ENCODE peak calls at places on chromosomes 5 and 9, in eight cellular contexts. B is fibroblast of pulmonary artery, L is A549, R is AG09309, H is GM12878, E is lower leg skin, W is breast epithelium, Z is Peyer's patch. N is an unnamed sample.

GRCh38 chr9:111974092-111974681 is 77.6 kb downstream of the UGCG start:
- DNase-seq in Z (peak), H (no peak), L (no peak), W (no peak), B (peak), R (peak), E (peak), N (no peak)

GRCh38 chr9:127360829-127361228 is 36.1 kb upstream of the SLC2A8 start:
- DNase-seq in B (peak), H (no peak), R (no peak), E (no peak), W (no peak), L (peak), Z (peak), N (no peak)

GRCh38 chr9:98823666-98824334 is 16.3 kb downstream of the GALNT12 start:
- DNase-seq in W (no peak), Z (peak), R (no peak), L (no peak), E (peak), B (no peak), H (no peak), N (no peak)

GRCh38 chr5:117103703-117104102 is 529.1 kb upstream of the SEMA6A start:
- DNase-seq in H (no peak), L (no peak), Z (no peak), E (no peak), R (no peak), W (no peak), B (no peak), N (no peak)

GRCh38 chr9:137297060-137297664 is 4.9 kb downstream of the NRARP start:
- DNase-seq in E (no peak), W (no peak), B (no peak), L (no peak), H (no peak), Z (no peak), R (no peak), N (no peak)

GRCh38 chr5:157740211-157740610 is 3.3 kb upstream of the LSM11 start:
- DNase-seq in B (no peak), R (no peak), W (no peak), H (no peak), E (no peak), L (peak), Z (no peak), N (no peak)

GRCh38 chr5:107217721-107218130 is 453.0 kb downstream of the EFNA5 start:
- DNase-seq in E (peak), L (no peak), B (no peak), W (peak), Z (no peak), H (no peak), R (no peak), N (no peak)

GRCh38 chr9:70421272-70422180 is 7.1 kb upstream of the KLF9 start:
- DNase-seq in E (no peak), R (no peak), B (peak), Z (peak), H (no peak), W (no peak), L (no peak), N (no peak)

GRCh38 chr9:129544766-129545165 is 76.1 kb downstream of the C9orf50 start:
- DNase-seq in R (peak), Z (no peak), B (no peak), L (no peak), H (no peak), W (no peak), E (no peak), N (no peak)

GRCh38 chr9:1051286-1052118 is 1.3 kb downstream of the DMRT2 start:
- DNase-seq in L (peak), R (no peak), B (no peak), H (no peak), Z (no peak), W (no peak), E (peak), N (no peak)

GRCh38 chr9:17789316-17789715 is 210.4 kb downstream of the SH3GL2 start:
- DNase-seq in Z (no peak), E (no peak), W (no peak), H (no peak), R (no peak), B (no peak), L (no peak), N (no peak)

GRCh38 chr9:17799383-17799782 is 220.5 kb downstream of the SH3GL2 start:
- DNase-seq in H (no peak), W (no peak), Z (no peak), L (no peak), R (no peak), E (no peak), B (peak), N (no peak)

GRCh38 chr9:17795708-17796107 is 216.8 kb downstream of the SH3GL2 start:
- DNase-seq in W (no peak), Z (no peak), L (no peak), B (no peak), E (no peak), H (no peak), R (no peak), N (no peak)

GRCh38 chr9:17793713-17794622 is 215.1 kb downstream of the SH3GL2 start:
- DNase-seq in E (no peak), W (no peak), H (no peak), R (no peak), Z (no peak), B (peak), L (peak), N (no peak)
- TF ChIP-seq CTCF in E (no peak), W (no peak), H (peak), R (peak), Z (no peak), B (peak), L (peak), N (no peak)

DNA sequence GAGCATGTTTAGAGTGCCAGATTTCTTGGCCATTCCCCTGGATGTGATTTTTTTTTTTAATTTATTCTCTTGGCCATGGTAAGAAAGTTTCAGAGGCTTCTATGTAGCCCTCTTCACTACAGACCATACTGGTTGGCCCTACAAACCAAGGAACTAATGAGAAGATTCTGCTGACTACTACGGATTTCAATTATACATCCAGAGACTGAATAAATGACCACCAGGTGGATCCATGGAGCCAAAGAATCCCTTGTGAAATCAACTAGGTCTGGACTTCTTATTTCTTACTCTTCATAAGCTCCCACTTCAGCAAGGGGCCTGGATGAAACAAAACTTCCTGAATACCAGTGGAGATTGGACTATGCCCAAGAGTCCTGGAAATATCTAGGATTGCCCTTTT is 27.6 kb downstream of the ZNF622 start:
- DNase-seq in E (no peak), W (no peak), B (peak), Z (no peak), R (no peak), H (no peak), L (peak), N (no peak)
- TF ChIP-seq CTCF in E (no peak), W (no peak), B (peak), Z (no peak), R (peak), H (no peak), L (peak), N (no peak)

GRCh38 chr5:160363122-160363521 is 7.3 kb downstream of the C1QTNF2 start:
- DNase-seq in L (no peak), E (no peak), W (no peak), B (no peak), R (no peak), H (no peak), Z (no peak), N (no peak)

GRCh38 chr5:160357861-160358411 is 12.5 kb downstream of the C1QTNF2 start:
- DNase-seq in B (no peak), L (no peak), W (no peak), H (no peak), Z (no peak), E (no peak), R (no peak), N (no peak)

GRCh38 chr5:160359816-160360215 is 10.6 kb downstream of the C1QTNF2 start:
- DNase-seq in H (no peak), E (no peak), R (no peak), L (no peak), B (no peak), W (peak), Z (no peak), N (no peak)

GRCh38 chr5:160361624-160362023 is 8.8 kb downstream of the C1QTNF2 start:
- DNase-seq in E (no peak), W (no peak), R (no peak), B (no peak), H (no peak), L (no peak), Z (no peak), N (no peak)

DNA sequence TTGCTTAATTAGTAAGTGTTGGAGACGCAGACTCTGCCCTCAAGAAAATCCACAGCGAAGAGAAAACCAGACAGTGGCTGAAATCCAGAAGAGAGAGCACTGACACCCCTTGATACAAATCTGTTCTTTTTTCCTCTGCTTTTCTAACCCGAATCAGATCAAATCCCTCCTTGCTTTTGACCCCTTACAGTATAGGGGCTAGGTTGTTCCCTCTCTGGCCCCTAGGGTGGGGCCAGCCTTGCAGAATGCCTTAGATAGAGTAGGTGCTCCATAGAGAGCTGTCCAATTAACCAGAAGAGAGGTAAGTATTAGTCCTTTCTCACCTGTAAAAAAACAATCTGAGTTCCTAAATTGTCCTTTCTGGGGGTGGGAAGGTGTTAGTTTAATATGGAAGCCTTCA is 10.1 kb downstream of the C1QTNF2 start:
- DNase-seq in W (no peak), R (no peak), E (no peak), L (no peak), H (no peak), Z (no peak), B (no peak), N (no peak)
- TF ChIP-seq CTCF in W (no peak), R (no peak), E (no peak), L (no peak), H (no peak), Z (no peak), B (no peak), N (no peak)

DNA sequence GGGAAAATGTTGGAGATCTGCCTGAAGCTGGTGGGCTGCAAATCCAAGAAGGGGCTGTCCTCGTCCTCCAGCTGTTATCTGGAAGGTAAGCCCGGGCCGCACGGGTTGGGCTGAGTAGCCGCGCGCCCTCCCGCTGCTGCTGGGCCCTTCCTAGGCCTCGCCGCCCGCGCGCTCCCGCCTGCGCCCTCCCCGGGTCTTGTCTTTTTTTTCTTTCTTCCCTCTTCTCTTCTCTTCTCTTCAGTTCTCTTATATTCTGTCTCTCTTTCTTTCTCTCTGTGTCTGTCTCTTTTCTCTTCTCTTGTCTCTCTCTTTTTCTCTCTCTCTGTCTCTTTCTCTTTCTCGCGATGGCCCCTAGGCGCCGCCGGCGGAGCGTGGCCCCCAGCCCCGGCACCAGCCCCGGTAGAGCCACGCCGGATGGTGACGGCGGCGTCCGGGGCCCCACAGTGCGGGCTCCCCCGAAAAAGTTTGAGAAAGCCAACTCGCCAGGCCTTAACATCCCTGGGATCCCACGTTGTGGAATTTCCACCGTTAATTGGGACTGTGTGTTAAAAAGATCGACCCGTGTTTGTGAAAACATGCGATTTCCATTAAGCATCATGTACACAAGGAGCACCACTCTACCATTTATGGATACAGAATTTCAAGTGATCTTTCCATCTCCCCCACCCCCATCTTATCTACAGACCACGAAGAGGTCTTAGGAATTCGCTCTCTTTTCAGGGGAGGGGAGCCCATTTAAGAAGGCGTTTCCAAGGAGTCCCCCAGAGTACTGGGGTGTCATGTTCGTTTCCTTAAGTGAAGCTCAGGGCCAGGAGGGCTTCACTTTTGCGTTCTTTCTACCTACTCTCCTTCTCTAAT is 616 bp downstream of the ABL1 start:
- DNase-seq in H (no peak), L (peak), B (peak), W (no peak), E (no peak), R (no peak), Z (peak), N (no peak)
- TF ChIP-seq CTCF in H (no peak), L (no peak), B (no peak), W (no peak), E (no peak), R (no peak), Z (no peak), N (no peak)

N was measured in AG09319.